ENCODE peak calls at places on chromosomes 2 and 18, in six cellular contexts. M, F, J, H, U and V are unnamed samples.

GRCh38 chr2:40400336-40400953 is 51.4 kb downstream of the SLC8A1 start:
- DNase-seq in F (no peak), J (no peak), U (peak; percentile 33), M (no peak), H (no peak), V (no peak)

GRCh38 chr2:230602562-230603230 is 109.9 kb upstream of the CAB39 start:
- DNase-seq in H (no peak), F (no peak), J (peak; percentile 26), M (peak; percentile 28), U (no peak), V (no peak)

GRCh38 chr18:22378672-22379282 is 38.9 kb downstream of the CTAGE1 start:
- DNase-seq in F (no peak), M (no peak), H (peak; percentile 15), J (no peak), U (peak; percentile 38), V (no peak)

GRCh38 chr18:59070181-59070912 is 69.3 kb upstream of the SEC11C start:
- DNase-seq in U (peak; percentile 88), F (peak; percentile 93), J (peak; percentile 78), H (peak; percentile 36), M (peak; percentile 58), V (no peak)

GRCh38 chr18:10748641-10749040 is 222.8 kb downstream of the NAPG start:
- DNase-seq in F (no peak), H (no peak), U (no peak), J (no peak), M (no peak), V (no peak)

GRCh38 chr2:40113997-40114396 is 334.9 kb upstream of the THUMPD2 start:
- DNase-seq in U (no peak), M (no peak), H (no peak), J (no peak), F (no peak), V (no peak)

GRCh38 chr2:28366496-28367282 is 26.0 kb upstream of the FOSL2 start:
- DNase-seq in F (no peak), M (peak; percentile 56), U (no peak), J (peak; percentile 28), H (no peak), V (no peak)

GRCh38 chr2:203730866-203731265 is 24.4 kb downstream of the CD28 start:
- DNase-seq in M (no peak), U (no peak), J (no peak), F (no peak), H (no peak), V (no peak)

GRCh38 chr2:216352653-216353270 is 19.5 kb downstream of the MARCHF4 start:
- DNase-seq in U (no peak), M (no peak), H (no peak), F (no peak), J (no peak), V (no peak)

GRCh38 chr2:138974651-138975050 is 194.5 kb upstream of the NXPH2 start:
- DNase-seq in F (no peak), J (no peak), H (no peak), U (no peak), M (no peak), V (no peak)

GRCh38 chr2:130936451-130936850 is 99.7 kb downstream of the ARHGEF4 start:
- DNase-seq in M (no peak), H (no peak), J (no peak), F (no peak), U (no peak), V (no peak)

GRCh38 chr2:69601179-69601612 is 42.3 kb downstream of the AAK1 start:
- DNase-seq in M (no peak), J (no peak), U (peak; percentile 66), H (peak; percentile 52), F (no peak), V (peak; percentile 44)

GRCh38 chr2:101809656-101810055 is 112.1 kb downstream of the MAP4K4 start:
- DNase-seq in H (no peak), U (peak; percentile 46), J (no peak), M (no peak), F (no peak), V (peak; percentile 68)

GRCh38 chr2:108069515-108070310 is 83.4 kb downstream of the SLC5A7 start:
- DNase-seq in H (no peak), J (no peak), F (no peak), M (no peak), U (no peak), V (no peak)

GRCh38 chr2:200770847-200771246 is 40.9 kb upstream of the BZW1 start:
- DNase-seq in H (no peak), J (no peak), U (no peak), F (no peak), M (no peak), V (no peak)

GRCh38 chr2:227906991-227907390 is 35.6 kb downstream of the DAW1 start:
- DNase-seq in M (no peak), H (no peak), J (no peak), F (no peak), U (no peak), V (no peak)

GRCh38 chr2:31354837-31355236 is 59.7 kb downstream of the XDH start:
- DNase-seq in F (no peak), H (no peak), U (no peak), M (no peak), J (no peak), V (no peak)

GRCh38 chr2:3479430-3480320 is 39.7 kb downstream of the ADI1 start:
- DNase-seq in U (no peak), M (no peak), J (no peak), H (no peak), F (no peak), V (no peak)

GRCh38 chr2:120720746-120721145 is 14.9 kb upstream of the GLI2 start:
- DNase-seq in J (no peak), M (no peak), U (no peak), F (no peak), H (no peak), V (no peak)

GRCh38 chr2:216391401-216391800 is 19.1 kb upstream of the MARCHF4 start:
- DNase-seq in J (no peak), M (no peak), F (no peak), H (peak; percentile 33), U (no peak), V (no peak)

GRCh38 chr2:211879323-211879722 is 659.3 kb downstream of the ERBB4 start:
- DNase-seq in M (no peak), J (no peak), F (no peak), H (no peak), U (peak; percentile 7), V (no peak)

GRCh38 chr2:191677091-191677645 is 768 bp upstream of the NABP1 start:
- DNase-seq in M (peak; percentile 13), J (peak; percentile 16), U (peak; percentile 54), F (peak; percentile 46), H (no peak), V (peak; percentile 38)

GRCh38 chr18:79964330-79965118 is at the start of gene HSBP1L1:
- DNase-seq in H (no peak), U (peak; percentile 86), J (peak; percentile 55), F (peak; percentile 44), M (peak; percentile 50), V (no peak)